ENCODE peak calls at places on chromosome 5, in four cellular contexts. G, Q, Z and R are unnamed samples.

GRCh38 chr5:154756203-154756870 is 1.2 kb downstream of the LARP1 start:
- DNase-seq in Z (peak), Q (no peak), G (no peak), R (peak)

GRCh38 chr5:146345578-146346366 is 7.1 kb downstream of the POU4F3 start:
- DNase-seq in Z (no peak), Q (peak), G (no peak), R (no peak)

GRCh38 chr5:159481751-159482150 is 151.5 kb upstream of the IL12B start:
- DNase-seq in Z (no peak), Q (no peak), G (no peak), R (no peak)

GRCh38 chr5:370959-371810 is 49.7 kb downstream of the AHRR start:
- DNase-seq in G (peak), Q (peak), Z (no peak), R (no peak)

GRCh38 chr5:151092750-151093149 is 11.9 kb upstream of the TNIP1 start:
- DNase-seq in Q (no peak), Z (no peak), G (no peak), R (no peak)

GRCh38 chr5:55407984-55408383 is 100.2 kb downstream of the MTREX start:
- DNase-seq in G (no peak), Z (no peak), Q (no peak), R (no peak)

GRCh38 chr5:146962801-146963355 is 84.3 kb upstream of the PPP2R2B start:
- DNase-seq in G (no peak), Q (no peak), Z (no peak), R (no peak)

GRCh38 chr5:91166040-91166807 is 216.9 kb downstream of the ARRDC3 start:
- DNase-seq in G (no peak), Q (no peak), Z (no peak), R (no peak)

GRCh38 chr5:123044926-123045617 is 8.5 kb upstream of the PPIC start:
- DNase-seq in Q (no peak), Z (no peak), G (no peak), R (no peak)

GRCh38 chr5:135457424-135458071 is 5.4 kb upstream of the TIFAB start:
- DNase-seq in G (peak), Z (no peak), Q (peak), R (peak)

GRCh38 chr5:138352071-138352721 is at the start of gene KDM3B:
- DNase-seq in Z (peak), Q (peak), G (peak), R (peak)

GRCh38 chr5:138354387-138354786 is 1.9 kb downstream of the KDM3B start:
- DNase-seq in Z (no peak), G (no peak), Q (no peak), R (no peak)

GRCh38 chr5:138351517-138351916 is 968 bp upstream of the KDM3B start:
- DNase-seq in G (no peak), Z (no peak), Q (no peak), R (no peak)

GRCh38 chr5:138353550-138353893 is 1.0 kb downstream of the KDM3B start:
- DNase-seq in G (no peak), Q (no peak), Z (no peak), R (no peak)

GRCh38 chr5:138352722-138353549 is 451 bp downstream of the KDM3B start:
- DNase-seq in G (peak), Z (peak), Q (peak), R (peak)
- TF ChIP-seq CTCF in G (peak), Z (no peak), Q (peak), R (peak)

GRCh38 chr5:148729182-148729581 is 74.9 kb upstream of the HTR4 start:
- DNase-seq in G (no peak), Z (no peak), Q (no peak), R (no peak)
- TF ChIP-seq CTCF in G (no peak), Z (no peak), Q (peak), R (peak)

GRCh38 chr5:128366147-128366546 is 171.9 kb downstream of the FBN2 start:
- DNase-seq in Z (no peak), G (no peak), Q (no peak), R (no peak)
- TF ChIP-seq CTCF in Z (no peak), G (no peak), Q (no peak), R (no peak)

GRCh38 chr5:140734354-140734753 is 34.1 kb downstream of the ZMAT2 start:
- DNase-seq in Q (no peak), G (no peak), Z (no peak), R (no peak)
- TF ChIP-seq CTCF in Q (peak), G (no peak), Z (peak), R (peak)

GRCh38 chr5:33297760-33298216 is 143.0 kb upstream of the TARS1 start:
- DNase-seq in Z (no peak), Q (peak), G (no peak), R (no peak)
- TF ChIP-seq CTCF in Z (no peak), Q (peak), G (no peak), R (peak)

GRCh38 chr5:174317261-174317894 is 271.9 kb downstream of the NSG2 start:
- DNase-seq in G (peak), Q (peak), Z (no peak), R (peak)

GRCh38 chr5:174316326-174316725 is 270.8 kb downstream of the NSG2 start:
- DNase-seq in Z (no peak), G (no peak), Q (no peak), R (no peak)

GRCh38 chr5:174320051-174320450 is 274.5 kb downstream of the NSG2 start:
- DNase-seq in G (no peak), Q (no peak), Z (no peak), R (no peak)

GRCh38 chr5:174318578-174318977 is 273.1 kb downstream of the NSG2 start:
- DNase-seq in G (no peak), Z (no peak), Q (no peak), R (no peak)

DNA sequence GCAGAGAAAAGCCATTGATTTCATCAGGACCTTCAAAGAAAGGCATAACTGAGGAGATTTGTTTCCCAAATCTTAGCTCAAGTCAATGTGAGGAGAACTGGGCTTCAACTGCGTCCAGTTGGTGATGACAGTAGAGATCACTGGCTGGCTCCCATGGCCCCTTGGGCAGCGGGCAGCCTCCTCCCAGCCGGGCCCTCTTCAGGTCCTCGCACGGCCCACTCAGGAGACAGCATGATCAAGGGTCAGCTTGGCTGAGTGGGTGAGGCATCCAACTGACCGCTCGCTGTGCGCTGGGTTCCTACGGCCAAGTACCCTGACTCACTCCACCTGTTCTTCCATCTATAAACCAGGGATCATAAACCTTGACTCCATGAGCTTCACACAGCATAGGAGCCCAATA is 274.0 kb downstream of the NSG2 start:
- DNase-seq in Q (no peak), Z (no peak), G (no peak), R (no peak)
- TF ChIP-seq CTCF in Q (no peak), Z (no peak), G (no peak), R (no peak)